ENCODE peak calls at places on chromosomes 1 and 21, in six cellular contexts. F is lower lobe of right lung, L is upper lobe of right lung, C is RWPE2, X is hepatocyte, R is neural progenitor cell. P is an unnamed sample.

GRCh38 chr1:181135462-181135781 is 46.9 kb downstream of the IER5 start:
- DNase-seq in R (no peak), L (no peak), C (no peak), X (no peak), F (no peak), P (no peak)

GRCh38 chr1:32539584-32540571 is 651 bp downstream of the ZBTB8A start:
- DNase-seq in R (peak; percentile 89), F (peak; percentile 53), L (peak; percentile 74), C (no peak), X (peak; percentile 77), P (peak; percentile 11)

GRCh38 chr1:234916840-234917239 is 211.8 kb downstream of the TOMM20 start:
- DNase-seq in C (no peak), R (no peak), X (no peak), F (no peak), L (no peak), P (no peak)

GRCh38 chr1:183025782-183026774 is 2.9 kb downstream of the LAMC1 start:
- DNase-seq in F (no peak), X (no peak), C (no peak), L (no peak), R (no peak), P (no peak)

GRCh38 chr1:55272994-55273393 is 57.8 kb upstream of the USP24 start:
- DNase-seq in X (no peak), C (no peak), R (no peak), L (no peak), F (no peak), P (no peak)

GRCh38 chr1:1088801-1089680 is 14.9 kb upstream of the RNF223 start:
- DNase-seq in C (no peak), F (peak; percentile 41), R (no peak), X (no peak), L (peak; percentile 62), P (no peak)

GRCh38 chr21:46184625-46185555 is 631 bp upstream of the SPATC1L start:
- DNase-seq in X (peak; percentile 89), R (peak; percentile 93), F (peak; percentile 92), C (peak; percentile 93), L (peak; percentile 93), P (peak; percentile 87)

GRCh38 chr1:210231846-210232523 is 611 bp upstream of the SERTAD4 start:
- DNase-seq in R (no peak), X (peak; percentile 46), C (no peak), F (no peak), L (no peak), P (no peak)

GRCh38 chr1:156319664-156320063 is 18.4 kb downstream of the CCT3 start:
- DNase-seq in R (no peak), L (no peak), F (no peak), C (no peak), X (peak; percentile 26), P (peak; percentile 23)

GRCh38 chr21:37204580-37204979 is 62.6 kb downstream of the VPS26C start:
- DNase-seq in L (no peak), C (no peak), X (no peak), F (no peak), R (no peak), P (no peak)

GRCh38 chr1:158371188-158371953 is 17.7 kb downstream of the CD1E start:
- DNase-seq in X (no peak), F (no peak), R (no peak), L (no peak), C (no peak), P (no peak)

GRCh38 chr21:45469273-45470086 is 64.5 kb downstream of the COL18A1 start:
- DNase-seq in C (no peak), R (peak; percentile 83), X (peak; percentile 54), F (no peak), L (peak; percentile 67), P (no peak)

GRCh38 chr1:69271569-69271968 is 296.2 kb upstream of the LRRC7 start:
- DNase-seq in C (no peak), R (no peak), F (no peak), X (no peak), L (no peak), P (no peak)

GRCh38 chr1:227771326-227771725 is 36.1 kb downstream of the SNAP47 start:
- DNase-seq in X (no peak), C (no peak), R (no peak), L (peak; percentile 48), F (no peak), P (no peak)

GRCh38 chr1:47002211-47002610 is 21.3 kb upstream of the CYP4X1 start:
- DNase-seq in C (no peak), X (no peak), F (no peak), R (no peak), L (no peak), P (no peak)
- TF ChIP-seq CTCF in C (peak; percentile 47), X (peak; percentile 28), F (no peak), R (peak; percentile 47), L (no peak), P (peak; percentile 20)

GRCh38 chr1:109793089-109793485 is 29.4 kb upstream of the EPS8L3 start:
- DNase-seq in L (no peak), R (no peak), F (peak; percentile 17), X (no peak), C (no peak), P (no peak)

GRCh38 chr1:109792056-109792831 is 28.5 kb upstream of the EPS8L3 start:
- DNase-seq in F (peak; percentile 75), C (peak; percentile 83), R (peak; percentile 80), L (peak; percentile 79), X (peak; percentile 90), P (peak; percentile 93)

GRCh38 chr1:109794319-109795132 is 30.8 kb upstream of the EPS8L3 start:
- DNase-seq in R (no peak), F (peak; percentile 26), C (no peak), X (no peak), L (no peak), P (no peak)

GRCh38 chr1:109791495-109792040 is 27.8 kb upstream of the EPS8L3 start:
- DNase-seq in L (no peak), X (no peak), F (peak; percentile 32), C (no peak), R (no peak), P (no peak)

DNA sequence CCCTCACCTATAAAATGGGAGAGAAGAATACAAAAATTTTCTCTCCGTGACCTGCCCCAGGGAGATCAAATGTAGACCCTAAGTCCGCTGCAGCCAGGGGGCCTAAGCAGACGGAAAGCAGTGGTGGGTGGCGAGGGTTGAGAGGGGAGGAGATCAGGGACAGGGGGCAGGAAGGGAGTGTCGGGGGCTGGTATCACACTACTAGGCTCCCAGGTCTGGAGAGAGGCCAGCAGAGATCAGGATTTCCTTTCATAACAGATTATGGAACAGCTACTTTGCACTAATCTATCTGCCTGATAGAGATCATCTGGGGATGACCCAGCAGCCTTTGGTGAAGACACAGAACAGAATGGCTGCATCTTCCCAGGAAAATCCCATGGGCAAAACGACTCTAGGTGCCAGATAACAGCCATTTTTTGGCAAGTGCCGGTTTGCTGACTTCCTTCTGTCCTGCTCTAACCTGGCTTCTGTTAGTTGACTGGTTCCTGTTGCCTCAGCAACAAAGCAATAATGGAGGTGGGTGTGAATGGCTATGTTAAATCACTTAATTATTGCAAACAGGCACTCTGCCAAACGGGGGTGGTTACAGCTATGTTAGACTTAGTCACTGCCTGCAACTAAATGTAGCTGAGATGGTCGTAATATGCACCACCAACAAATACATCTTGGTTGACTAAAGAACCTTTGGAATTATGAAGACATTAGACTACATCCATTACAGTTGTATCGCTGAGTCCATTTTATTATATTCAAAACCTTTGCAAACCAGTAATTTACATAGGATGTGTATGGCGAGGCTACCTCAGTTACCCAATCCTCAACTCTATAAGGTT is 30.0 kb upstream of the EPS8L3 start:
- DNase-seq in X (peak; percentile 52), C (no peak), L (no peak), F (peak; percentile 42), R (no peak), P (peak; percentile 85)
- H3K4me3 ChIP-seq in X (no peak overlapping the region), C (no peak overlapping the region), L (no peak overlapping the region), F (no peak overlapping the region), R (no peak overlapping the region), P (no peak overlapping the region)

GRCh38 chr1:115041654-115042053 is 12.0 kb downstream of the TSHB start:
- DNase-seq in X (peak; percentile 48), C (no peak), F (no peak), L (no peak), R (peak; percentile 53), P (no peak)
- TF ChIP-seq CTCF in X (peak; percentile 54), C (peak; percentile 57), F (no peak), L (no peak), R (peak; percentile 55), P (peak; percentile 46)

GRCh38 chr1:28108006-28108405 is 19.6 kb upstream of the EYA3 start:
- DNase-seq in L (no peak), C (no peak), X (no peak), R (no peak), F (no peak), P (no peak)

GRCh38 chr1:28102169-28102568 is 13.8 kb upstream of the EYA3 start:
- DNase-seq in L (no peak), C (no peak), X (no peak), R (no peak), F (no peak), P (no peak)

GRCh38 chr1:28110555-28110954 is 22.1 kb upstream of the EYA3 start:
- DNase-seq in F (no peak), L (no peak), C (no peak), R (no peak), X (no peak), P (no peak)

GRCh38 chr1:28109639-28110038 is 21.2 kb upstream of the EYA3 start:
- DNase-seq in L (no peak), F (no peak), X (no peak), R (no peak), C (no peak), P (no peak)

DNA sequence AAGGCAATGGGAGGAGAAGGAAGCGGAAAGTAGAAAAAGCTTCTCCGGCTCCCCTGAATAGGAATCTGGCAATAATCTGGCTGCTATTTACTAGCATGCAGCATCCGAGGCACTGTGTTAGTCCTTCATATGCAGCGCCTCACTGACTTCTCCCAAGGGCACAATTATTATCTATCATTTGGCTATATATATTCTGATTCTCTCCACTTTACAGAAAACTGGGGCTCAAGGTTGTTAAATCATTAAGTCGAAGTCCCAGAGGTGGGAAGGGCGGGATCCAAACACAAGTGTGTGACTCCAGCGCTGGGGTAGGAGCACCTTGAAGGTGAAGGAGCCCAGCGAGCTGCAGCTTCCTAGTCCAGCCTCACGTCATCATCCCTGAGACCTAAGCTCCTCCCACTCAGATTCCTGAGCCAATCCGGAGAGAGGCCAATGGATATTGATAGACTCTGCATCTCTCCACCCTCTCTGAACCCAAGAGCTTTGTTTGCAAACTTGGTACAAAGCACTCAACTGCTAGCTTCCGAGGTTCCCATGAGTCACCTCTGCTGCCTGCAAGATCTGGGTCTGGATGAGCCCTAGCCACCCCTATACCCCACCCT is 16.6 kb upstream of the EYA3 start:
- DNase-seq in R (peak; percentile 71), L (no peak), F (peak; percentile 54), X (peak; percentile 80), C (no peak), P (no peak)
- H3K4me3 ChIP-seq in R (peak overlapping the region; percentile 36), L (peak overlapping the region; percentile 30), F (peak overlapping the region; percentile 34), X (no peak overlapping the region), C (no peak overlapping the region), P (peak overlapping the region; percentile 5)

P was measured in astrocyte of the cerebellum.